ENCODE peak calls at places on chromosomes 5 and 9, in six cellular contexts. R, D, X, W, I and A are unnamed samples.

GRCh38 chr9:110156902-110157301 is 51.1 kb downstream of the C9orf152 start:
- DNase-seq in D (no peak), R (no peak), W (no peak), I (no peak), X (peak; percentile 43), A (peak; percentile 80)

GRCh38 chr9:129497064-129497836 is 123.7 kb downstream of the C9orf50 start:
- DNase-seq in D (peak; percentile 35), X (no peak), R (no peak), W (no peak), I (no peak), A (no peak)

GRCh38 chr9:121652037-121652837 is 803 bp downstream of the DAB2IP start:
- DNase-seq in X (peak; percentile 19), D (no peak), I (peak; percentile 61), W (no peak), R (no peak), A (no peak)

GRCh38 chr5:30042677-30043076 is 1150.8 kb upstream of the CDH6 start:
- DNase-seq in I (no peak), W (no peak), D (no peak), R (no peak), X (no peak), A (no peak)

GRCh38 chr9:113875917-113876805 is at the start of gene ZNF618:
- DNase-seq in I (no peak), W (peak; percentile 8), X (peak; percentile 25), R (no peak), D (peak; percentile 37), A (no peak)

GRCh38 chr9:78441396-78441795 is 144.5 kb downstream of the PSAT1 start:
- DNase-seq in X (no peak), R (no peak), D (no peak), I (no peak), W (no peak), A (no peak)

GRCh38 chr5:15526413-15526812 is 26.4 kb downstream of the FBXL7 start:
- DNase-seq in W (no peak), D (no peak), X (no peak), I (no peak), R (no peak), A (no peak)

GRCh38 chr5:128536861-128537305 is 1.2 kb downstream of the FBN2 start:
- DNase-seq in D (no peak), R (no peak), X (no peak), W (no peak), I (no peak), A (no peak)

GRCh38 chr5:126454081-126454480 is 30.9 kb downstream of the GRAMD2B start:
- DNase-seq in D (peak; percentile 47), R (no peak), I (no peak), W (no peak), X (no peak), A (no peak)

GRCh38 chr5:96229173-96229572 is 203.9 kb downstream of the PCSK1 start:
- DNase-seq in R (no peak), D (no peak), W (no peak), X (no peak), I (no peak), A (no peak)

GRCh38 chr5:39284552-39284951 is 65.2 kb upstream of the FYB1 start:
- DNase-seq in X (no peak), W (no peak), R (no peak), I (no peak), D (no peak), A (no peak)